ENCODE peak calls at places on chromosome 1, in five cellular contexts. One of them, this sample, is unnamed.

GRCh38 chr1:244941121-244941520 is 76.8 kb upstream of the HNRNPU start:
- DNase-seq in AG04450: no peak
- DNase-seq in neural crest cell: no peak
- DNase-seq in GM12865: peak
- DNase-seq in NB4: no peak
- DNase-seq in this sample: no peak

GRCh38 chr1:228370941-228371740 is 35.5 kb downstream of the TRIM11 start:
- DNase-seq in AG04450: no peak
- DNase-seq in neural crest cell: no peak
- DNase-seq in GM12865: no peak
- DNase-seq in NB4: peak
- DNase-seq in this sample: peak

GRCh38 chr1:23393706-23394105 is 24.1 kb upstream of the ZNF436 start:
- DNase-seq in AG04450: no peak
- DNase-seq in neural crest cell: no peak
- DNase-seq in GM12865: no peak
- DNase-seq in NB4: no peak
- DNase-seq in this sample: no peak

GRCh38 chr1:156115514-156116374 is 1.2 kb downstream of the LMNA start:
- DNase-seq in AG04450: no peak
- DNase-seq in neural crest cell: no peak
- DNase-seq in GM12865: no peak
- DNase-seq in NB4: peak
- DNase-seq in this sample: peak

GRCh38 chr1:225830823-225831222 is 20.9 kb downstream of the EPHX1 start:
- DNase-seq in AG04450: no peak
- DNase-seq in neural crest cell: no peak
- DNase-seq in GM12865: no peak
- DNase-seq in NB4: no peak
- DNase-seq in this sample: no peak

GRCh38 chr1:41424581-41425118 is 59.8 kb downstream of the EDN2 start:
- DNase-seq in AG04450: no peak
- DNase-seq in neural crest cell: no peak
- DNase-seq in GM12865: no peak
- DNase-seq in NB4: no peak
- DNase-seq in this sample: no peak

GRCh38 chr1:29062157-29062942 is 61.4 kb downstream of the TMEM200B start:
- DNase-seq in AG04450: no peak
- DNase-seq in neural crest cell: no peak
- DNase-seq in GM12865: no peak
- DNase-seq in NB4: no peak
- DNase-seq in this sample: no peak

GRCh38 chr1:228149341-228150020 is at the start of gene GJC2:
- DNase-seq in AG04450: no peak
- DNase-seq in neural crest cell: no peak
- DNase-seq in GM12865: no peak
- DNase-seq in NB4: no peak
- DNase-seq in this sample: peak

GRCh38 chr1:181083842-181084605 is 4.5 kb upstream of the IER5 start:
- DNase-seq in AG04450: no peak
- DNase-seq in neural crest cell: no peak
- DNase-seq in GM12865: peak
- DNase-seq in NB4: peak
- DNase-seq in this sample: peak

GRCh38 chr1:17633654-17634053 is 94.2 kb downstream of the ARHGEF10L start:
- DNase-seq in AG04450: peak
- DNase-seq in neural crest cell: no peak
- DNase-seq in GM12865: no peak
- DNase-seq in NB4: no peak
- DNase-seq in this sample: no peak

GRCh38 chr1:10979483-10979920 is 33.0 kb upstream of the TARDBP start:
- DNase-seq in AG04450: no peak
- DNase-seq in neural crest cell: peak
- DNase-seq in GM12865: no peak
- DNase-seq in NB4: peak
- DNase-seq in this sample: no peak

GRCh38 chr1:84245566-84245965 is 55.9 kb upstream of the SAMD13 start:
- DNase-seq in AG04450: no peak
- DNase-seq in neural crest cell: no peak
- DNase-seq in GM12865: no peak
- DNase-seq in NB4: no peak
- DNase-seq in this sample: no peak

GRCh38 chr1:168320805-168321577 is 40.3 kb downstream of the TBX19 start:
- DNase-seq in AG04450: peak
- DNase-seq in neural crest cell: no peak
- DNase-seq in GM12865: no peak
- DNase-seq in NB4: no peak
- DNase-seq in this sample: no peak

DNA sequence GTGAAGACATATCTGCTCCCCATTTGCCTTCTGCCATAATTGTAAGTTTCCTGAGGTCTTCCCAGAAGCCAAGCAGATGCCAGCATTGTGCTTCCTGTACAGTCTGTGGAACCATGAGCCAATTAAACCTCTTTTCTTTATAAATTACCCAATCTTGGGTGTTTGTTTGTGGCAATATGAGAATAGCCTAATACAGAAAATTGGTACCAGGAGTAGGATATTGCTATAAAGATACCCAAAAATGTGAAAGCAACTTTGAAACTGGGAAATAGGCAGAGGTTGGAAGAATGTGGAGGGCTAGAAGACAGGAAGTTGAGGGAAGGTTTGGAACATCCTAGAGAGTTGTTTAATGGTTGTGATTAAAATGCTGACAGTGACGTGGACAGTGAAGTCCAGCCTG is 90.8 kb downstream of the HHIPL2 start:
- DNase-seq in AG04450: no peak
- DNase-seq in neural crest cell: no peak
- DNase-seq in GM12865: no peak
- DNase-seq in NB4: no peak
- DNase-seq in this sample: no peak
- TF ChIP-seq CTCF in AG04450: no peak
- TF ChIP-seq CTCF in neural crest cell: no peak
- TF ChIP-seq CTCF in GM12865: no peak
- TF ChIP-seq CTCF in NB4: no peak
- TF ChIP-seq CTCF in this sample: no peak

GRCh38 chr1:30778156-30778978 is 20.8 kb upstream of the LAPTM5 start:
- DNase-seq in AG04450: no peak
- DNase-seq in neural crest cell: no peak
- DNase-seq in GM12865: peak
- DNase-seq in NB4: peak
- DNase-seq in this sample: peak

GRCh38 chr1:30777060-30777905 is 19.7 kb upstream of the LAPTM5 start:
- DNase-seq in AG04450: no peak
- DNase-seq in neural crest cell: no peak
- DNase-seq in GM12865: no peak
- DNase-seq in NB4: no peak
- DNase-seq in this sample: peak

GRCh38 chr1:30776097-30777059 is 18.8 kb upstream of the LAPTM5 start:
- DNase-seq in AG04450: no peak
- DNase-seq in neural crest cell: no peak
- DNase-seq in GM12865: no peak
- DNase-seq in NB4: no peak
- DNase-seq in this sample: peak

GRCh38 chr1:30778979-30779293 is 21.4 kb upstream of the LAPTM5 start:
- DNase-seq in AG04450: no peak
- DNase-seq in neural crest cell: no peak
- DNase-seq in GM12865: no peak
- DNase-seq in NB4: no peak
- DNase-seq in this sample: no peak

GRCh38 chr1:30777906-30778155 is 20.3 kb upstream of the LAPTM5 start:
- DNase-seq in AG04450: no peak
- DNase-seq in neural crest cell: no peak
- DNase-seq in GM12865: no peak
- DNase-seq in NB4: no peak
- DNase-seq in this sample: no peak
- TF ChIP-seq CTCF in AG04450: peak
- TF ChIP-seq CTCF in neural crest cell: no peak
- TF ChIP-seq CTCF in GM12865: no peak
- TF ChIP-seq CTCF in NB4: no peak
- TF ChIP-seq CTCF in this sample: no peak

GRCh38 chr1:94530373-94530878 is 11.1 kb downstream of the F3 start:
- DNase-seq in AG04450: no peak
- DNase-seq in neural crest cell: no peak
- DNase-seq in GM12865: no peak
- DNase-seq in NB4: no peak
- DNase-seq in this sample: no peak

GRCh38 chr1:94529416-94529815 is 12.1 kb downstream of the F3 start:
- DNase-seq in AG04450: no peak
- DNase-seq in neural crest cell: no peak
- DNase-seq in GM12865: no peak
- DNase-seq in NB4: no peak
- DNase-seq in this sample: no peak

GRCh38 chr1:94531664-94532063 is 9.9 kb downstream of the F3 start:
- DNase-seq in AG04450: no peak
- DNase-seq in neural crest cell: no peak
- DNase-seq in GM12865: no peak
- DNase-seq in NB4: no peak
- DNase-seq in this sample: no peak

GRCh38 chr1:94528826-94529225 is 12.7 kb downstream of the F3 start:
- DNase-seq in AG04450: no peak
- DNase-seq in neural crest cell: no peak
- DNase-seq in GM12865: no peak
- DNase-seq in NB4: no peak
- DNase-seq in this sample: no peak

GRCh38 chr1:94532077-94532476 is 9.5 kb downstream of the F3 start:
- DNase-seq in AG04450: no peak
- DNase-seq in neural crest cell: no peak
- DNase-seq in GM12865: no peak
- DNase-seq in NB4: no peak
- DNase-seq in this sample: no peak
- TF ChIP-seq CTCF in AG04450: no peak
- TF ChIP-seq CTCF in neural crest cell: no peak
- TF ChIP-seq CTCF in GM12865: no peak
- TF ChIP-seq CTCF in NB4: no peak
- TF ChIP-seq CTCF in this sample: no peak

GRCh38 chr1:210344706-210345105 is 16.0 kb downstream of the HHAT start:
- DNase-seq in AG04450: no peak
- DNase-seq in neural crest cell: no peak
- DNase-seq in GM12865: no peak
- DNase-seq in NB4: peak
- DNase-seq in this sample: no peak

GRCh38 chr1:210342986-210343780 is 14.5 kb downstream of the HHAT start:
- DNase-seq in AG04450: no peak
- DNase-seq in neural crest cell: no peak
- DNase-seq in GM12865: peak
- DNase-seq in NB4: peak
- DNase-seq in this sample: no peak

GRCh38 chr1:210351496-210351895 is 22.8 kb downstream of the HHAT start:
- DNase-seq in AG04450: no peak
- DNase-seq in neural crest cell: no peak
- DNase-seq in GM12865: no peak
- DNase-seq in NB4: no peak
- DNase-seq in this sample: no peak

GRCh38 chr1:210352575-210352974 is 23.9 kb downstream of the HHAT start:
- DNase-seq in AG04450: no peak
- DNase-seq in neural crest cell: no peak
- DNase-seq in GM12865: no peak
- DNase-seq in NB4: no peak
- DNase-seq in this sample: no peak

DNA sequence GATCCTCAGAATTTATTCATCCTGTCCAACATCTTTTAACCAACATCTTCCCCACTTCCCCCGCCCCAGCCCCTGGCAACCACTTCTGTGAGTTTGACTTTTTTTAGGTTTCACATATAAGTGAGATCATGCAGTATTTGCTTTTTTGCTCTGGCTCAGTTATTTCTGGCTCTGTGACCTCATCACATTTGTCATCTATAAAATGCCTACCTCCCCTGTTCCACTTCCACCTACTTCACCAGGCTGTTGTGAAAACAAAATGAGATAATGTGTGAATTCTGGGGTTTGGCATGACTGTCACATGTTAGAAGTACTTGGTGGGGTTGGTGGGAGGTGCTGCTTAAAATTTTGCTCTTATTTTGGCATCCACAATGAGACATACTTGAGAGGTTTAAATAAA is 18.4 kb downstream of the HHAT start:
- DNase-seq in AG04450: no peak
- DNase-seq in neural crest cell: no peak
- DNase-seq in GM12865: peak
- DNase-seq in NB4: no peak
- DNase-seq in this sample: no peak
- TF ChIP-seq CTCF in AG04450: no peak
- TF ChIP-seq CTCF in neural crest cell: no peak
- TF ChIP-seq CTCF in GM12865: no peak
- TF ChIP-seq CTCF in NB4: no peak
- TF ChIP-seq CTCF in this sample: no peak

GRCh38 chr1:52238887-52239707 is 97.2 kb downstream of the ZFYVE9 start:
- DNase-seq in AG04450: no peak
- DNase-seq in neural crest cell: no peak
- DNase-seq in GM12865: peak
- DNase-seq in NB4: peak
- DNase-seq in this sample: no peak
- TF ChIP-seq CTCF in AG04450: no peak
- TF ChIP-seq CTCF in neural crest cell: no peak
- TF ChIP-seq CTCF in GM12865: no peak
- TF ChIP-seq CTCF in NB4: no peak
- TF ChIP-seq CTCF in this sample: no peak

GRCh38 chr1:44500181-44501021 is 95.3 kb downstream of the RNF220 start:
- DNase-seq in AG04450: no peak
- DNase-seq in neural crest cell: peak
- DNase-seq in GM12865: no peak
- DNase-seq in NB4: no peak
- DNase-seq in this sample: no peak
- TF ChIP-seq CTCF in AG04450: peak
- TF ChIP-seq CTCF in neural crest cell: peak
- TF ChIP-seq CTCF in GM12865: no peak
- TF ChIP-seq CTCF in NB4: no peak
- TF ChIP-seq CTCF in this sample: peak

DNA sequence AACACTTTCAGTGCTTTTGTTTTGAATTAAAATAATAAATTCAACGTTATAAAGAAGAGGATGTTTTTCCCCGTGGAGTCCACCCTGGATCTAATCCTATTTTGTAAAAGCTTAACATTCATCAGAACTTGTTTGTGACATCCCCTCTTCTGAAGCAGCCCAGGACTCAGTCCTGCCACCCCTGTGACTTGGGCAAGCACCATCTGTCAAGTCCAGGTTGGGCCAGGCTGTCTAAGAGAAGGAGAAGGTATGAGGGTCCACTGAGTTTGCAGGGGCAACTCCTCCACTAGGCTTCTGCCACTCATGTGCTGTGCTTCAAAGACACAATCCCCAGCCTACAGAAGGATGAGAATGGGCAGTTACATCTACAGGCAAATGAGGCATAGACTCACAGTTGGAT is 59.7 kb downstream of the MT1HL1 start:
- DNase-seq in AG04450: no peak
- DNase-seq in neural crest cell: no peak
- DNase-seq in GM12865: no peak
- DNase-seq in NB4: no peak
- DNase-seq in this sample: no peak
- TF ChIP-seq CTCF in AG04450: no peak
- TF ChIP-seq CTCF in neural crest cell: no peak
- TF ChIP-seq CTCF in GM12865: no peak
- TF ChIP-seq CTCF in NB4: no peak
- TF ChIP-seq CTCF in this sample: no peak